ENCODE peak calls at places on chromosomes 2 and 18, in eight cellular contexts. H is adrenal gland, U is tibial artery, I is heart right ventricle, A is AG04450, T is stomach, P is colonic mucosa, E is GM12878. L is an unnamed sample.

GRCh38 chr18:43248610-43249249 is 28.6 kb downstream of the SYT4 start:
- DNase-seq in H (no peak), U (no peak), I (no peak), A (no peak), T (no peak), P (no peak), E (no peak), L (no peak)

GRCh38 chr2:23637011-23637778 is 252.2 kb downstream of the KLHL29 start:
- DNase-seq in H (no peak), U (peak; percentile 36), I (peak; percentile 54), A (no peak), T (no peak), P (no peak), E (no peak), L (no peak)

GRCh38 chr2:88627055-88627855 is at the start of gene EIF2AK3:
- DNase-seq in H (peak; percentile 99), U (peak; percentile 98), I (peak; percentile 100), A (peak; percentile 100), T (peak; percentile 99), P (peak; percentile 99), E (peak; percentile 100), L (peak; percentile 98)

GRCh38 chr2:120934891-120935338 is 199.2 kb downstream of the GLI2 start:
- DNase-seq in H (peak; percentile 80), U (peak; percentile 71), I (no peak), A (peak; percentile 55), T (peak; percentile 50), P (peak; percentile 83), E (no peak), L (peak; percentile 57)

GRCh38 chr2:150319085-150319484 is 168.4 kb downstream of the RND3 start:
- DNase-seq in H (no peak), U (no peak), I (no peak), A (no peak), T (no peak), P (no peak), E (no peak), L (no peak)

GRCh38 chr2:48727560-48727959 is 28.0 kb downstream of the LHCGR start:
- DNase-seq in H (no peak), U (no peak), I (no peak), A (no peak), T (no peak), P (no peak), E (no peak), L (no peak)

GRCh38 chr2:6972067-6972710 is 55.0 kb downstream of the RNF144A start:
- DNase-seq in H (no peak), U (no peak), I (no peak), A (no peak), T (no peak), P (no peak), E (no peak), L (no peak)

GRCh38 chr2:184577741-184578140 is 20.6 kb upstream of the ZNF804A start:
- DNase-seq in H (no peak), U (no peak), I (no peak), A (no peak), T (no peak), P (no peak), E (no peak), L (no peak)

GRCh38 chr2:166651080-166651675 is 157.1 kb upstream of the SCN7A start:
- DNase-seq in H (no peak), U (no peak), I (no peak), A (peak; percentile 68), T (no peak), P (no peak), E (no peak), L (no peak)

GRCh38 chr2:30500699-30501098 is 53.7 kb downstream of the LCLAT1 start:
- DNase-seq in H (no peak), U (no peak), I (no peak), A (no peak), T (no peak), P (no peak), E (no peak), L (no peak)

GRCh38 chr2:173990970-173991819 is 26.0 kb upstream of the SP3 start:
- DNase-seq in H (peak; percentile 58), U (peak; percentile 86), I (peak; percentile 88), A (peak; percentile 74), T (peak; percentile 79), P (peak; percentile 60), E (peak; percentile 87), L (peak; percentile 70)

GRCh38 chr2:39948016-39948719 is 169.1 kb upstream of the THUMPD2 start:
- DNase-seq in H (no peak), U (no peak), I (no peak), A (no peak), T (no peak), P (no peak), E (no peak), L (no peak)

GRCh38 chr2:39481611-39482010 is 44.5 kb upstream of the MAP4K3 start:
- DNase-seq in H (no peak), U (no peak), I (no peak), A (no peak), T (no peak), P (no peak), E (no peak), L (no peak)

GRCh38 chr2:219452361-219453317 is 18.0 kb downstream of the SPEG start:
- DNase-seq in H (no peak), U (peak; percentile 84), I (peak; percentile 64), A (peak; percentile 85), T (no peak), P (no peak), E (no peak), L (peak; percentile 39)

GRCh38 chr2:102224824-102225739 is 38.3 kb downstream of the IL1RL2 start:
- DNase-seq in H (no peak), U (no peak), I (no peak), A (no peak), T (no peak), P (no peak), E (no peak), L (no peak)
- TF ChIP-seq CTCF in H (no peak), U (no peak), I (no peak), A (no peak), T (no peak), P (no peak), E (no peak), L (no peak)

GRCh38 chr2:226796840-226797288 is 2.8 kb downstream of the IRS1 start:
- DNase-seq in H (peak; percentile 61), U (no peak), I (peak; percentile 27), A (no peak), T (peak; percentile 55), P (peak; percentile 35), E (no peak), L (peak; percentile 24)
- H3K4me3 ChIP-seq in H (peak overlapping the region; percentile 63), U (no peak overlapping the region), I (peak overlapping the region; percentile 68), A (peak overlapping the region; percentile 91), T (peak overlapping the region; percentile 94), P (peak overlapping the region; percentile 68), E (no peak overlapping the region), L (peak overlapping the region; percentile 46)

DNA sequence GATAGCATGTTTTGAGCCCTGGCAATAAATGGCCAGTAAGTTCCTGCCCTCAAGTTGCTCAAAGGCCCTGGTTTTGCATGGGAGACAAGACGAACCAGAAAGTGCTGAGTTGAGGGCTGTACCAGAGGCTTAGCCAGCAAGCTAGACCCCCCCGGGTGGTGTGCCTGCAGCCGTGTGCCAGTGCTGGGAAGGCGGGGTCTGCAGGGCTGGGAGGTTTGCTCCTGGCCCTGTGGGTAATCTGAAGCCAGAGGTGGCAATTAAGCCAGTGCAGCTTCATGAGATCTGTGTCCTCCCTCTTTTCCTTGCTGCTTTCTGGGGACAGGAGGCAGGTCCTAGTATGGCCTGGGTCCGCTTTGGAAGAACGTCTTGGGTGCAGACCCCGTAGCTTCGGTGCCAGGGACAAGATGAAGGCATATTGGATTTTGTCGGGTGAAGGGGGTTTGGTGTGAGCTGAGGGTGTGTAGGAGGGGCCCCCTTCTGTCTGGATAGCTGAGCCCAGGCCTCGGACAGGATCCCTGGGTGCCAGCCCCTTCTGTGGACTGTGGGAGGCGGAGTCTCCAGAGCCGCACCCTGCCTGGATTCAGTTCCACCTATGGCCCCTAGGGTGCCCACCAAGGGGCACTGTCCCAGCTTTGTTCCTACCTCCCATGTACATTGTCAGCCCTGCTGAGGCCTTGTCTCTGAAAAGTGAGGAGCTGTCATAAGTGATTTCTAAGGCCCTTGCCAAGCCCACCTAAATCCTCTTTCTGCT is 15.6 kb downstream of the ATOH8 start:
- DNase-seq in H (no peak), U (no peak), I (no peak), A (no peak), T (no peak), P (no peak), E (no peak), L (no peak)
- TF ChIP-seq CTCF in H (no peak), U (peak; percentile 25), I (no peak), A (peak; percentile 33), T (no peak), P (no peak), E (peak; percentile 40), L (peak; percentile 12)

GRCh38 chr18:2199060-2199459 is 372.2 kb downstream of the METTL4 start:
- DNase-seq in H (no peak), U (no peak), I (no peak), A (no peak), T (no peak), P (no peak), E (no peak), L (no peak)
- H3K4me3 ChIP-seq in H (no peak overlapping the region), U (no peak overlapping the region), I (no peak overlapping the region), A (no peak overlapping the region), T (no peak overlapping the region), P (no peak overlapping the region), E (no peak overlapping the region), L (no peak overlapping the region)

GRCh38 chr2:10042301-10043161 is 819 bp upstream of the KLF11 start:
- DNase-seq in H (peak; percentile 95), U (peak; percentile 86), I (peak; percentile 92), A (no peak), T (peak; percentile 74), P (peak; percentile 80), E (no peak), L (peak; percentile 75)
- TF ChIP-seq CTCF in H (no peak), U (peak; percentile 18), I (peak; percentile 11), A (no peak), T (no peak), P (no peak), E (no peak), L (no peak)

DNA sequence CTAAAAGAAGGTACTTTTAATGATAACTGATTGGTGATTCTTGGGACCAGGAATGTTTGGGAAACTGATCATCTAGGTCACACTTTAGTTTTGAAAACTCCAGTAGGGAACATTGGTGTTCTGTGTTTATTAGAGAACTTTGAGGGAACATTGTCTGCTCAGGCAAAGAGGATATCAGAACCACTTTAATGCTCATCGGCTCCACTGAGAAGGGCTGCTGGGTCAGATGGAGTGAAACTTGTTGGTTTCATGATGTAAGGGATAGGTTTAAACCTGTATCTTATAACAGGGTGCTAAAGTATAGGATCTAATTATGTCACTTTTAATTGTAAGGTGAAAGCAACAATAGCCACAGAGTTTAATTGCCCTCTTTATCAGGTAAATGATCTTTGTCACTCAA is 14.2 kb upstream of the POLI start:
- DNase-seq in H (no peak), U (no peak), I (no peak), A (no peak), T (no peak), P (no peak), E (no peak), L (no peak)
- H3K4me3 ChIP-seq in H (no peak overlapping the region), U (no peak overlapping the region), I (no peak overlapping the region), A (no peak overlapping the region), T (no peak overlapping the region), P (no peak overlapping the region), E (no peak overlapping the region), L (no peak overlapping the region)

DNA sequence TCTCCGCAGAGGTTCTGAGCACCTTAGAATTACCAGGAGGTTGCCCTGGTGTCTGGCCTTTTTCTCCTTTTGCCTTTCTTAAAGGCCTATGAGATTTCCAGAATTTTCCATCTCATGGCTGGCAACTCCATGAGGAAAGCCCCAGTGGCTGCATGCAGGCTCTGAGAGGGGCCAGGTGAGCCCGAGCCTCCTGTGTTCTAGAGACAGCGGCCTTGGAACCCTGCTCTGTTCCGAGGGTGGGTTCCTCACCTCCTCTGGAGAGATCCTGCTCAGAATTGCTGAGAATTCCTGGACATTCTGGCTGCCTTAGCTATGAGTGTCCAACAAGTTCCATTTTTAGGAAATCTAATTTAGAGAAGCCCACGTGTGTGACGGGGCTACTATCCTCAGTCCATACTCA is 35.7 kb upstream of the HPCAL1 start:
- DNase-seq in H (no peak), U (peak; percentile 2), I (no peak), A (no peak), T (peak; percentile 24), P (no peak), E (no peak), L (peak; percentile 5)
- TF ChIP-seq CTCF in H (no peak), U (no peak), I (no peak), A (no peak), T (no peak), P (no peak), E (no peak), L (no peak)

L was measured in transverse colon.